ENCODE peak calls at places on chromosomes 11 and 22, in ten cellular contexts. R is cerebellar cortex; B is activated T-helper 1 cell treated with anti-CD3 and anti-CD28 coated beads, Interleukin-12 subunit alpha, Interleukin-12 subunit beta, Interleukin-2, Interleukin-4 antibody, amounts not matched to agents 30 ng/mL and 10 ng/mL and 1 ng/mL, durations not matched to agents 14 hours and 24 hours and 36 hours; G is kidney glomerular epithelial cell; F is GM23338; S is pancreas; N is IMR-90; L is NCI-H1092 treated with DMSO at 0.1 percent for 48 hours; V is astrocyte of the cerebellum; O is LHCN-M2. U is an unnamed sample.

GRCh38 chr22:49323751-49324415 is 503.8 kb downstream of the BRD1 start:
- DNase-seq in S (no peak), N (no peak), V (no peak), F (no peak), B (no peak), O (no peak), R (no peak), G (no peak), L (no peak), U (no peak)

GRCh38 chr22:40635940-40636379 is 559 bp downstream of the MRTFA start:
- DNase-seq in F (peak; percentile 50), G (no peak), B (no peak), S (no peak), N (no peak), R (peak; percentile 22), O (no peak), V (no peak), L (no peak), U (no peak)

GRCh38 chr22:44441401-44442185 is 56.4 kb downstream of the RTL6 start:
- DNase-seq in F (no peak), L (no peak), N (no peak), S (no peak), B (no peak), O (no peak), V (no peak), R (no peak), G (no peak), U (no peak)

GRCh38 chr22:19868773-19869471 is 14.2 kb upstream of the GNB1L start:
- DNase-seq in S (peak; percentile 47), V (no peak), B (no peak), F (no peak), N (no peak), O (no peak), L (no peak), R (no peak), G (no peak), U (no peak)

GRCh38 chr11:14542384-14542783 is 22.2 kb upstream of the PSMA1 start:
- DNase-seq in S (no peak), G (no peak), L (peak; percentile 70), O (no peak), N (no peak), V (no peak), B (no peak), R (no peak), F (no peak), U (no peak)

GRCh38 chr11:83773950-83774880 is 488.0 kb upstream of the CCDC90B start:
- DNase-seq in L (peak; percentile 21), V (no peak), R (no peak), B (no peak), O (peak; percentile 2), S (no peak), F (no peak), G (no peak), N (peak; percentile 27), U (no peak)

GRCh38 chr11:96426356-96427103 is 36.7 kb downstream of the JRKL start:
- DNase-seq in V (peak; percentile 32), S (no peak), F (peak; percentile 71), N (peak; percentile 61), R (peak; percentile 64), B (no peak), G (peak; percentile 37), O (peak; percentile 36), L (peak; percentile 58), U (peak; percentile 79)

GRCh38 chr22:50656122-50657070 is 16.2 kb upstream of the SHANK3 start:
- DNase-seq in O (peak; percentile 54), F (no peak), R (no peak), L (no peak), V (no peak), S (no peak), B (no peak), N (peak; percentile 61), G (peak; percentile 12), U (peak; percentile 38)

GRCh38 chr11:48090174-48090573 is 109.8 kb downstream of the PTPRJ start:
- DNase-seq in G (no peak), S (no peak), O (no peak), L (no peak), V (no peak), N (no peak), B (no peak), R (no peak), F (no peak), U (no peak)

GRCh38 chr22:44601189-44601588 is 100.8 kb upstream of the PRR5 start:
- DNase-seq in L (no peak), S (no peak), V (no peak), R (no peak), O (no peak), G (no peak), F (no peak), N (no peak), B (no peak), U (no peak)

GRCh38 chr22:40391417-40391816 is 21.0 kb downstream of the SGSM3 start:
- DNase-seq in S (no peak), L (no peak), V (no peak), N (peak; percentile 18), O (no peak), B (no peak), F (no peak), G (no peak), R (no peak), U (no peak)

GRCh38 chr11:78045851-78046485 is 17.7 kb upstream of the THRSP start:
- DNase-seq in V (no peak), L (peak; percentile 95), F (peak; percentile 74), R (peak; percentile 85), G (peak; percentile 69), O (peak; percentile 58), S (peak; percentile 88), B (peak; percentile 68), N (peak; percentile 59), U (peak; percentile 86)

GRCh38 chr11:6402561-6402981 is 12.3 kb downstream of the SMPD1 start:
- DNase-seq in O (no peak), F (no peak), V (no peak), L (no peak), B (peak; percentile 79), G (no peak), R (no peak), S (no peak), N (peak; percentile 39), U (no peak)

GRCh38 chr22:21764038-21764804 is 28.6 kb upstream of the YPEL1 start:
- DNase-seq in N (no peak), L (no peak), O (no peak), S (no peak), G (no peak), V (no peak), F (no peak), B (no peak), R (no peak), U (no peak)

GRCh38 chr11:96390403-96390830 is 604 bp downstream of the JRKL start:
- DNase-seq in N (peak; percentile 30), G (peak; percentile 60), L (no peak), F (no peak), O (no peak), V (no peak), B (no peak), S (no peak), R (peak; percentile 6), U (no peak)

GRCh38 chr11:56783448-56784041 is 35.0 kb upstream of the OR9G4 start:
- DNase-seq in R (peak; percentile 41), O (peak; percentile 43), V (peak; percentile 40), B (no peak), F (peak; percentile 90), G (peak; percentile 58), S (no peak), N (peak; percentile 54), L (peak; percentile 20), U (peak; percentile 77)

GRCh38 chr22:47548953-47549740 is 786.7 kb downstream of the TBC1D22A start:
- DNase-seq in N (no peak), B (no peak), R (no peak), V (no peak), F (no peak), L (no peak), O (no peak), S (no peak), G (no peak), U (no peak)